ENCODE peak calls at places on chromosomes 6 and 20, in five cellular contexts. N is ACHN; C is BE2C; J is PC-3; M is activated T-helper 1 cell treated with anti-CD3 and anti-CD28 coated beads, Interleukin-2, amount 50 U/mL, for 16 hours. Q is an unnamed sample.

GRCh38 chr6:113172531-113172966 is 684.6 kb upstream of the MARCKS start:
- DNase-seq in N (no peak), C (peak), J (no peak), M (no peak), Q (peak)

GRCh38 chr6:156933201-156934053 is 156.2 kb downstream of the ARID1B start:
- DNase-seq in N (no peak), C (peak), J (no peak), M (no peak), Q (peak)

GRCh38 chr6:127794405-127794804 is 106.5 kb downstream of the THEMIS start:
- DNase-seq in N (no peak), C (no peak), J (no peak), M (no peak), Q (no peak)

GRCh38 chr6:158560787-158561246 is 926 bp downstream of the TMEM181 start:
- DNase-seq in N (no peak), C (peak), J (peak), M (no peak), Q (peak)

GRCh38 chr6:20802596-20802995 is 268.3 kb downstream of the CDKAL1 start:
- DNase-seq in N (no peak), C (no peak), J (no peak), M (no peak), Q (no peak)

GRCh38 chr6:21098744-21099143 is 494.8 kb upstream of the SOX4 start:
- DNase-seq in N (no peak), C (no peak), J (no peak), M (no peak), Q (no peak)

GRCh38 chr6:137240168-137240567 is 21.0 kb upstream of the IFNGR1 start:
- DNase-seq in N (no peak), C (no peak), J (no peak), M (no peak), Q (no peak)

GRCh38 chr6:134984821-134985220 is 34.9 kb upstream of the ALDH8A1 start:
- DNase-seq in N (no peak), C (no peak), J (no peak), M (no peak), Q (no peak)

GRCh38 chr20:710762-711120 is 35.1 kb upstream of the SCRT2 start:
- DNase-seq in N (no peak), C (no peak), J (no peak), M (no peak), Q (no peak)

GRCh38 chr20:688809-689208 is 13.2 kb upstream of the SCRT2 start:
- DNase-seq in N (peak), C (no peak), J (no peak), M (no peak), Q (no peak)

GRCh38 chr6:3766219-3766618 is 14.7 kb upstream of the PXDC1 start:
- DNase-seq in N (no peak), C (no peak), J (no peak), M (no peak), Q (no peak)

GRCh38 chr20:62764156-62764935 is 31.9 kb upstream of the MRGBP start:
- DNase-seq in N (no peak), C (no peak), J (no peak), M (no peak), Q (no peak)

GRCh38 chr6:101614774-101615173 is 221.3 kb downstream of the GRIK2 start:
- DNase-seq in N (peak), C (no peak), J (peak), M (no peak), Q (peak)

GRCh38 chr6:22432060-22432459 is 135.2 kb upstream of the PRL start:
- DNase-seq in N (no peak), C (no peak), J (peak), M (no peak), Q (no peak)

GRCh38 chr6:168092541-168092940 is 13.5 kb upstream of the FRMD1 start:
- DNase-seq in N (no peak), C (no peak), J (no peak), M (no peak), Q (no peak)

GRCh38 chr20:36833275-36834020 is 42.5 kb upstream of the TLDC2 start:
- DNase-seq in N (no peak), C (no peak), J (no peak), M (no peak), Q (no peak)

GRCh38 chr20:21433329-21433890 is 36.1 kb upstream of the NKX2-4 start:
- DNase-seq in N (peak), C (no peak), J (peak), M (no peak), Q (no peak)

GRCh38 chr6:16337280-16337975 is 99.0 kb downstream of the GMPR start:
- DNase-seq in N (no peak), C (peak), J (no peak), M (no peak), Q (no peak)

GRCh38 chr6:143224516-143224915 is 163.8 kb downstream of the AIG1 start:
- DNase-seq in N (no peak), C (no peak), J (peak), M (no peak), Q (no peak)

GRCh38 chr6:31010393-31011060 is at the start of gene MUC22:
- DNase-seq in N (peak), C (no peak), J (peak), M (no peak), Q (no peak)

GRCh38 chr20:35953411-35954199 is 697 bp downstream of the SCAND1 start:
- DNase-seq in N (peak), C (peak), J (peak), M (peak), Q (peak)

GRCh38 chr6:153814136-153814535 is 224.9 kb upstream of the OPRM1 start:
- DNase-seq in N (peak), C (no peak), J (no peak), M (no peak), Q (peak)

GRCh38 chr20:13819885-13820645 is 35.2 kb downstream of the NDUFAF5 start:
- DNase-seq in N (peak), C (peak), J (peak), M (no peak), Q (peak)